ENCODE peak calls at places on chromosomes 2 and 18, in four cellular contexts. R is activated T-cell treated with anti-CD3 and anti-CD28 coated beads for 24 hours, G is DND-41, P is amniotic stem cell. Y is an unnamed sample.

GRCh38 chr2:190649798-190650390 is 1.0 kb downstream of the NAB1 start:
- DNase-seq in P (no peak), G (peak), R (no peak), Y (peak)

GRCh38 chr2:201260302-201260800 is at the start of gene CASP8:
- DNase-seq in P (no peak), R (peak), G (peak), Y (no peak)

GRCh38 chr2:172090044-172090946 is 5.0 kb downstream of the DLX1 start:
- DNase-seq in G (no peak), R (no peak), P (no peak), Y (no peak)

GRCh38 chr2:173119069-173119807 is 43.6 kb downstream of the MAP3K20 start:
- DNase-seq in P (no peak), R (no peak), G (no peak), Y (peak)

GRCh38 chr2:45786831-45787357 is 135.4 kb downstream of the PRKCE start:
- DNase-seq in G (no peak), R (no peak), P (no peak), Y (no peak)

GRCh38 chr2:145731467-145731866 is 1211.5 kb upstream of the ZEB2 start:
- DNase-seq in R (no peak), P (no peak), G (no peak), Y (no peak)

GRCh38 chr2:8394131-8394530 is 287.7 kb upstream of the ID2 start:
- DNase-seq in P (no peak), R (no peak), G (peak), Y (no peak)

GRCh38 chr18:35804377-35804776 is 168.1 kb upstream of the RMP24 start:
- DNase-seq in G (no peak), R (no peak), P (no peak), Y (no peak)

GRCh38 chr18:21820035-21820810 is 79.6 kb downstream of the MIB1 start:
- DNase-seq in P (no peak), R (no peak), G (no peak), Y (peak)

GRCh38 chr2:132701810-132702209 is 31.8 kb upstream of the LYPD1 start:
- DNase-seq in R (no peak), P (no peak), G (no peak), Y (no peak)

GRCh38 chr2:128375454-128375853 is 56.8 kb upstream of the HS6ST1 start:
- DNase-seq in G (no peak), R (no peak), P (no peak), Y (peak)

GRCh38 chr2:105712981-105713596 is 31.6 kb upstream of the NCK2 start:
- DNase-seq in R (no peak), P (no peak), G (no peak), Y (peak)

GRCh38 chr2:5365871-5366461 is 326.2 kb upstream of the SOX11 start:
- DNase-seq in P (no peak), R (peak), G (peak), Y (peak)

GRCh38 chr2:24317491-24317920 is 42.8 kb downstream of the ITSN2 start:
- DNase-seq in G (no peak), P (no peak), R (no peak), Y (peak)

GRCh38 chr2:197088694-197089093 is 162.2 kb upstream of the PGAP1 start:
- DNase-seq in P (no peak), G (peak), R (no peak), Y (peak)

GRCh38 chr2:158990397-158991209 is 22.2 kb downstream of the TANC1 start:
- DNase-seq in P (peak), G (no peak), R (no peak), Y (no peak)

GRCh38 chr2:237904806-237905599 is 45.6 kb downstream of the RAMP1 start:
- DNase-seq in P (peak), R (no peak), G (peak), Y (no peak)

GRCh38 chr2:205741256-205741978 is 59.1 kb downstream of the NRP2 start:
- DNase-seq in R (no peak), P (no peak), G (no peak), Y (no peak)

GRCh38 chr2:181850914-181851560 is 40.5 kb upstream of the ITPRID2 start:
- DNase-seq in G (no peak), R (no peak), P (no peak), Y (no peak)

GRCh38 chr2:85255813-85256581 is 71.8 kb downstream of the TGOLN2 start:
- DNase-seq in R (no peak), G (no peak), P (no peak), Y (no peak)

GRCh38 chr2:25305809-25306208 is 35.9 kb downstream of the DNMT3A start:
- DNase-seq in G (no peak), P (no peak), R (no peak), Y (peak)

GRCh38 chr2:186713664-186714063 is 19.8 kb downstream of the FAM171B start:
- DNase-seq in P (no peak), R (no peak), G (no peak), Y (no peak)

GRCh38 chr2:1371066-1371465 is 42.2 kb upstream of the TPO start:
- DNase-seq in G (no peak), P (no peak), R (no peak), Y (no peak)

GRCh38 chr2:98901291-98901690 is 34.7 kb downstream of the CRACDL start:
- DNase-seq in G (no peak), R (no peak), P (no peak), Y (no peak)

GRCh38 chr2:2270808-2271415 is 60.2 kb downstream of the MYT1L start:
- DNase-seq in R (no peak), G (no peak), P (no peak), Y (no peak)

GRCh38 chr18:29028560-29028959 is 851.6 kb upstream of the CDH2 start:
- DNase-seq in P (no peak), G (no peak), R (no peak), Y (no peak)

GRCh38 chr2:226995625-226996041 is 159.8 kb downstream of the RHBDD1 start:
- DNase-seq in R (peak), G (no peak), P (peak), Y (no peak)

GRCh38 chr18:54359233-54359632 is 1.5 kb downstream of the C18orf54 start:
- DNase-seq in P (no peak), R (no peak), G (no peak), Y (no peak)

GRCh38 chr18:56235773-56236115 is 402.6 kb downstream of the TXNL1 start:
- DNase-seq in P (no peak), R (no peak), G (no peak), Y (no peak)

GRCh38 chr2:9166579-9167392 is 39.8 kb upstream of the ASAP2 start:
- DNase-seq in G (no peak), P (no peak), R (no peak), Y (no peak)